ENCODE peak calls at places on chromosome 13, in six cellular contexts. P is SK-N-SH, R is A549, Q is sigmoid colon, X is tibial nerve, W is transverse colon. S is an unnamed sample.

GRCh38 chr13:97468331-97468730 is 34.4 kb downstream of the RAP2A start:
- DNase-seq in X (no peak), Q (no peak), W (no peak), R (no peak), P (peak; percentile 39), S (no peak)

GRCh38 chr13:48580185-48580803 is 47.4 kb upstream of the RCBTB2 start:
- DNase-seq in R (peak; percentile 26), X (peak; percentile 85), Q (peak; percentile 76), P (peak; percentile 45), W (peak; percentile 84), S (peak; percentile 74)

GRCh38 chr13:95784891-95785290 is 108.0 kb downstream of the DNAJC3 start:
- DNase-seq in W (no peak), X (no peak), Q (no peak), R (no peak), P (peak; percentile 26), S (no peak)

GRCh38 chr13:42266464-42266863 is 5.5 kb upstream of the AKAP11 start:
- DNase-seq in X (no peak), P (no peak), R (no peak), Q (no peak), W (no peak), S (no peak)

GRCh38 chr13:113902956-113903355 is 39.1 kb upstream of the GAS6 start:
- DNase-seq in Q (no peak), W (no peak), X (no peak), R (no peak), P (no peak), S (no peak)

GRCh38 chr13:67841071-67841470 is 610.9 kb upstream of the PCDH9 start:
- DNase-seq in Q (no peak), X (no peak), R (no peak), P (no peak), W (no peak), S (no peak)

GRCh38 chr13:28528848-28529247 is 33.9 kb upstream of the FLT1 start:
- DNase-seq in Q (no peak), W (no peak), X (no peak), R (no peak), P (no peak), S (no peak)

GRCh38 chr13:20713014-20713376 is 9.5 kb downstream of the IL17D start:
- DNase-seq in W (no peak), P (no peak), X (no peak), Q (no peak), R (no peak), S (no peak)

GRCh38 chr13:84985860-84986259 is 813.4 kb downstream of the SLITRK6 start:
- DNase-seq in W (no peak), R (no peak), Q (no peak), X (no peak), P (no peak), S (no peak)

GRCh38 chr13:105937451-105937850 is 598.0 kb downstream of the EFNB2 start:
- DNase-seq in P (peak; percentile 50), Q (no peak), R (no peak), X (no peak), W (no peak), S (no peak)

GRCh38 chr13:42405665-42406390 is 133.9 kb downstream of the AKAP11 start:
- DNase-seq in P (no peak), X (no peak), W (no peak), Q (no peak), R (no peak), S (no peak)

GRCh38 chr13:110499621-110500281 is 61.8 kb downstream of the RAB20 start:
- DNase-seq in P (no peak), Q (no peak), W (no peak), R (no peak), X (no peak), S (no peak)

GRCh38 chr13:92265408-92265807 is 867.0 kb downstream of the GPC5 start:
- DNase-seq in W (no peak), P (no peak), X (no peak), R (no peak), Q (no peak), S (no peak)

GRCh38 chr13:48443442-48444208 is 30.7 kb upstream of the LPAR6 start:
- DNase-seq in X (no peak), R (no peak), Q (no peak), W (no peak), P (no peak), S (no peak)

GRCh38 chr13:110023729-110024645 is 237.6 kb upstream of the IRS2 start:
- DNase-seq in R (no peak), P (no peak), X (no peak), Q (peak; percentile 85), W (peak; percentile 10), S (peak; percentile 30)

GRCh38 chr13:31827707-31828106 is 88.4 kb downstream of the RXFP2 start:
- DNase-seq in Q (no peak), P (no peak), X (no peak), R (no peak), W (no peak), S (no peak)

GRCh38 chr13:50923272-50923671 is 13.7 kb downstream of the RNASEH2B start:
- DNase-seq in X (no peak), R (no peak), Q (no peak), P (no peak), W (no peak), S (no peak)

GRCh38 chr13:101919541-101920306 is 467.2 kb downstream of the ITGBL1 start:
- DNase-seq in X (no peak), R (no peak), Q (no peak), P (peak; percentile 6), W (no peak), S (no peak)

GRCh38 chr13:32073180-32073864 is 41.7 kb downstream of the FRY start:
- DNase-seq in X (no peak), P (no peak), Q (no peak), R (no peak), W (no peak), S (no peak)

GRCh38 chr13:29922896-29923295 is 72.5 kb upstream of the UBL3 start:
- DNase-seq in X (no peak), R (no peak), P (no peak), Q (no peak), W (no peak), S (no peak)

GRCh38 chr13:93614776-93615175 is 388.2 kb downstream of the GPC6 start:
- DNase-seq in X (no peak), Q (no peak), W (no peak), P (no peak), R (no peak), S (no peak)

GRCh38 chr13:59391696-59392095 is 772.0 kb downstream of the DIAPH3 start:
- DNase-seq in Q (no peak), R (peak; percentile 2), X (no peak), W (peak; percentile 49), P (peak; percentile 30), S (no peak)

GRCh38 chr13:110640591-110641029 is 25.3 kb downstream of the NAXD start:
- DNase-seq in Q (peak; percentile 83), R (no peak), X (no peak), W (no peak), P (peak; percentile 68), S (peak; percentile 75)

GRCh38 chr13:108213946-108214345 is 1.4 kb downstream of the LIG4 start:
- DNase-seq in W (no peak), X (no peak), P (no peak), Q (no peak), R (no peak), S (no peak)

GRCh38 chr13:33213797-33214196 is 71.8 kb downstream of the STARD13 start:
- DNase-seq in W (no peak), Q (no peak), R (no peak), X (no peak), P (no peak), S (no peak)

GRCh38 chr13:30705672-30706071 is 29.7 kb upstream of the ALOX5AP start:
- DNase-seq in X (no peak), P (no peak), R (no peak), Q (no peak), W (no peak), S (no peak)

GRCh38 chr13:31755803-31756212 is 16.5 kb downstream of the RXFP2 start:
- DNase-seq in R (no peak), P (no peak), X (no peak), W (no peak), Q (no peak), S (no peak)

GRCh38 chr13:108034909-108035308 is 180.4 kb downstream of the LIG4 start:
- DNase-seq in Q (no peak), P (no peak), R (no peak), W (no peak), X (no peak), S (no peak)

GRCh38 chr13:66528903-66529576 is 701.1 kb downstream of the PCDH9 start:
- DNase-seq in R (no peak), W (no peak), Q (no peak), X (no peak), P (no peak), S (no peak)
- TF ChIP-seq EP300 in R (no peak), W (no peak), Q (no peak), X (no peak), P (no peak), S (no peak)

GRCh38 chr13:61891420-61891819 is 475.8 kb upstream of the PCDH20 start:
- DNase-seq in W (no peak), R (no peak), P (no peak), Q (no peak), X (no peak), S (no peak)
- TF ChIP-seq EP300 in W (no peak), R (no peak), P (no peak), Q (no peak), X (no peak), S (no peak)

GRCh38 chr13:100810991-100811390 is 136.4 kb upstream of the TMTC4 start:
- DNase-seq in P (no peak), Q (no peak), R (no peak), X (no peak), W (no peak), S (no peak)

GRCh38 chr13:100811431-100811830 is 136.8 kb upstream of the TMTC4 start:
- DNase-seq in R (no peak), X (no peak), W (no peak), P (no peak), Q (no peak), S (no peak)

GRCh38 chr13:100809856-100810255 is 135.3 kb upstream of the TMTC4 start:
- DNase-seq in P (no peak), W (no peak), Q (no peak), R (no peak), X (no peak), S (no peak)

GRCh38 chr13:100808848-100809247 is 134.3 kb upstream of the TMTC4 start:
- DNase-seq in X (no peak), R (no peak), Q (no peak), W (no peak), P (no peak), S (no peak)

GRCh38 chr13:100808330-100808729 is 133.7 kb upstream of the TMTC4 start:
- DNase-seq in Q (no peak), X (no peak), R (no peak), P (no peak), W (no peak), S (no peak)
- TF ChIP-seq EP300 in Q (no peak), X (no peak), R (no peak), P (no peak), W (no peak), S (no peak)

DNA sequence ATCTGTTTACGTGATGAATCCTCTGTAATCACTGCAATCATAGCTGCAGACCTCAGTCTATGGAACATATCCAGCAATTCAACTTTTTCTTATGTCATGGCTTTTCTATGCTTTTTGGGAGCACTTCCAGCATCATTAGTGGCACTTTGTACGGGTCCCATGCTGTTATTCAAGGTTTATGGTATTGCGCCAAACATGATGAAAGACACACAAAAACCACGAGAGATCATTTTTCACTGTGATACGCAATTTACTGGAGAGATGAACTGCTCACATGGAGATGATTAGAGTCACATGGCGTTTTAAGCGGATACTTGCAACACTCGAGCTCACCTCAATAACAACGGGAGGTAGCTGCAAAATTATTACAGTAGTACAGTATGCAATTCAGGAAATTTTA is 2101.7 kb upstream of the PCDH20 start:
- DNase-seq in X (no peak), W (no peak), R (no peak), Q (no peak), P (no peak), S (no peak)
- TF ChIP-seq EP300 in X (no peak), W (no peak), R (no peak), Q (no peak), P (no peak), S (no peak)

GRCh38 chr13:22073718-22074117 is 402.8 kb downstream of the FGF9 start:
- DNase-seq in X (no peak), W (no peak), Q (no peak), P (no peak), R (no peak), S (no peak)
- TF ChIP-seq EP300 in X (no peak), W (no peak), Q (no peak), P (no peak), R (no peak), S (no peak)